ENCODE peak calls at places on chromosomes 12 and 14, in eight cellular contexts. I is cardiac fibroblast; U is activated gamma-delta T cell treated with Interleukin-2 at 50 U/mL for 16 hours; S is psoas muscle; Z is cerebellar nuclear complex; E is NCI-H345; Q is astrocyte of the spinal cord; J is T-helper 2 cell treated with Interferon-gamma antibody and Interleukin-4, amounts not matched to agents 5 μg/mL and 100 μg/mL, for 36 hours. O is an unnamed sample.

GRCh38 chr12:44459569-44459968 is 416.5 kb downstream of the NELL2 start:
- DNase-seq in I (no peak), U (no peak), S (no peak), Z (no peak), E (no peak), Q (no peak), J (no peak), O (no peak)

GRCh38 chr12:63845726-63846125 is 1.2 kb downstream of the SRGAP1 start:
- DNase-seq in I (peak; percentile 67), U (no peak), S (no peak), Z (no peak), E (no peak), Q (peak; percentile 61), J (no peak), O (peak; percentile 58)

GRCh38 chr14:73684627-73685026 is 29.6 kb downstream of the PNMA1 start:
- DNase-seq in I (no peak), U (no peak), S (no peak), Z (no peak), E (no peak), Q (no peak), J (no peak), O (no peak)

GRCh38 chr12:26017484-26018211 is 59.2 kb downstream of the RASSF8 start:
- DNase-seq in I (peak; percentile 64), U (no peak), S (no peak), Z (no peak), E (no peak), Q (no peak), J (no peak), O (peak; percentile 54)

GRCh38 chr14:44529026-44529425 is 21.9 kb upstream of the FSCB start:
- DNase-seq in I (peak; percentile 55), U (no peak), S (no peak), Z (no peak), E (peak; percentile 86), Q (peak; percentile 3), J (no peak), O (peak; percentile 89)

GRCh38 chr14:104953097-104953496 is 25.1 kb downstream of the AHNAK2 start:
- DNase-seq in I (no peak), U (no peak), S (no peak), Z (no peak), E (no peak), Q (no peak), J (no peak), O (no peak)

GRCh38 chr14:61923348-61923747 is 161.1 kb downstream of the SNAPC1 start:
- DNase-seq in I (peak; percentile 56), U (no peak), S (no peak), Z (no peak), E (no peak), Q (peak; percentile 7), J (no peak), O (peak; percentile 7)

GRCh38 chr14:75461755-75462349 is 34.0 kb downstream of the JDP2 start:
- DNase-seq in I (no peak), U (no peak), S (no peak), Z (no peak), E (no peak), Q (no peak), J (no peak), O (no peak)

GRCh38 chr14:24317141-24317927 is 6.0 kb downstream of the LTB4R start:
- DNase-seq in I (peak; percentile 52), U (no peak), S (no peak), Z (no peak), E (no peak), Q (no peak), J (no peak), O (peak; percentile 74)

GRCh38 chr12:131794573-131794972 is 33.6 kb upstream of the MMP17 start:
- DNase-seq in I (no peak), U (no peak), S (no peak), Z (no peak), E (no peak), Q (no peak), J (no peak), O (no peak)

GRCh38 chr12:22500100-22500499 is 44.2 kb downstream of the C2CD5 start:
- DNase-seq in I (peak; percentile 9), U (no peak), S (no peak), Z (no peak), E (no peak), Q (no peak), J (no peak), O (no peak)

GRCh38 chr12:92828565-92828964 is 100.5 kb downstream of the EEA1 start:
- DNase-seq in I (no peak), U (no peak), S (no peak), Z (no peak), E (no peak), Q (no peak), J (no peak), O (no peak)

GRCh38 chr12:121829250-121829918 is 25.6 kb downstream of the SETD1B start:
- DNase-seq in I (no peak), U (no peak), S (no peak), Z (no peak), E (no peak), Q (no peak), J (no peak), O (no peak)

GRCh38 chr14:69183735-69184134 is 7.6 kb upstream of the EXD2 start:
- DNase-seq in I (peak; percentile 15), U (no peak), S (no peak), Z (no peak), E (no peak), Q (peak; percentile 32), J (no peak), O (no peak)

GRCh38 chr14:99595034-99595433 is 9.0 kb downstream of the CCDC85C start:
- DNase-seq in I (no peak), U (no peak), S (no peak), Z (no peak), E (no peak), Q (no peak), J (peak; percentile 37), O (no peak)

GRCh38 chr14:79578470-79578869 is 632.8 kb downstream of the DIO2 start:
- DNase-seq in I (no peak), U (no peak), S (no peak), Z (no peak), E (no peak), Q (peak; percentile 86), J (no peak), O (peak; percentile 22)

GRCh38 chr12:30908389-30909087 is 18.0 kb upstream of the TSPAN11 start:
- DNase-seq in I (peak; percentile 44), U (no peak), S (no peak), Z (no peak), E (no peak), Q (peak; percentile 97), J (no peak), O (peak; percentile 93)

GRCh38 chr14:84453541-84453940 is 1076.4 kb upstream of the FLRT2 start:
- DNase-seq in I (peak; percentile 34), U (no peak), S (no peak), Z (no peak), E (no peak), Q (peak; percentile 6), J (no peak), O (no peak)

GRCh38 chr12:121135320-121135719 is 2.6 kb downstream of the P2RX7 start:
- DNase-seq in I (no peak), U (no peak), S (no peak), Z (no peak), E (no peak), Q (no peak), J (no peak), O (no peak)

GRCh38 chr14:50967719-50968266 is 23.5 kb upstream of the PYGL start:
- DNase-seq in I (no peak), U (no peak), S (no peak), Z (no peak), E (no peak), Q (no peak), J (no peak), O (no peak)

GRCh38 chr12:50603817-50604639 is 99.2 kb downstream of the DIP2B start:
- DNase-seq in I (peak; percentile 85), U (no peak), S (peak; percentile 34), Z (no peak), E (no peak), Q (peak; percentile 80), J (no peak), O (peak; percentile 99)

GRCh38 chr12:6463211-6463610 is 7.3 kb downstream of the VAMP1 start:
- DNase-seq in I (no peak), U (no peak), S (no peak), Z (no peak), E (no peak), Q (no peak), J (no peak), O (no peak)

GRCh38 chr14:89121961-89122675 is 294.9 kb downstream of the FOXN3 start:
- DNase-seq in I (no peak), U (no peak), S (no peak), Z (no peak), E (peak; percentile 35), Q (no peak), J (no peak), O (no peak)

GRCh38 chr12:29043069-29043468 is 106.0 kb upstream of the FAR2 start:
- DNase-seq in I (peak; percentile 76), U (no peak), S (no peak), Z (no peak), E (no peak), Q (peak; percentile 54), J (no peak), O (no peak)

GRCh38 chr12:106001819-106002218 is 136.9 kb downstream of the NUAK1 start:
- DNase-seq in I (no peak), U (no peak), S (no peak), Z (no peak), E (no peak), Q (no peak), J (no peak), O (no peak)

O was measured in fibroblast of the aortic adventitia.